ENCODE peak calls at places on chromosomes 4 and X, in four cellular contexts. A is HCT116, N is K562, S is HepG2. I is an unnamed sample.

GRCh38 chr4:142497606-142498005 is 348.5 kb downstream of the INPP4B start:
- DNase-seq in A (no peak), N (no peak), S (no peak), I (no peak)

GRCh38 chr4:1405636-1406415 is 416 bp downstream of the NKX1-1 start:
- DNase-seq in A (no peak), N (no peak), S (no peak), I (no peak)

GRCh38 chr4:64713256-64713840 is 304.1 kb upstream of the TECRL start:
- DNase-seq in A (no peak), N (peak; percentile 9), S (peak; percentile 38), I (no peak)

GRCh38 chrX:21856504-21856903 is 717 bp downstream of the YY2 start:
- DNase-seq in A (no peak), N (no peak), S (no peak), I (no peak)

GRCh38 chr4:183471960-183472708 is 27.7 kb downstream of the CDKN2AIP start:
- DNase-seq in A (peak; percentile 36), N (peak; percentile 80), S (peak; percentile 50), I (peak; percentile 39)

GRCh38 chr4:26583538-26583864 is 383 bp upstream of the TBC1D19 start:
- DNase-seq in A (no peak), N (no peak), S (no peak), I (no peak)

GRCh38 chrX:71637848-71638247 is 19.5 kb upstream of the CXCR3 start:
- DNase-seq in A (no peak), N (peak; percentile 22), S (no peak), I (no peak)

GRCh38 chrX:107978707-107979307 is 3.4 kb downstream of the TEX13B start:
- DNase-seq in A (peak; percentile 12), N (peak; percentile 9), S (peak; percentile 11), I (no peak)

GRCh38 chr4:109434007-109434792 is 585 bp downstream of the SEC24B start:
- DNase-seq in A (no peak), N (peak; percentile 59), S (peak; percentile 18), I (no peak)

GRCh38 chr4:153153339-153153851 is 50.8 kb upstream of the TRIM2 start:
- DNase-seq in A (no peak), N (no peak), S (no peak), I (no peak)

GRCh38 chrX:50877310-50877709 is 33.2 kb upstream of the BMP15 start:
- DNase-seq in A (no peak), N (no peak), S (no peak), I (no peak)

GRCh38 chrX:138775501-138775900 is 64.0 kb upstream of the FGF13 start:
- DNase-seq in A (no peak), N (peak; percentile 23), S (peak; percentile 0), I (no peak)
- TF ChIP-seq TCF7L2 in A (no peak), N (no peak), S (no peak), I (no peak)

GRCh38 chrX:44675364-44676024 is 132.8 kb upstream of the FUNDC1 start:
- DNase-seq in A (no peak), N (peak; percentile 30), S (no peak), I (no peak)
- TF ChIP-seq TCF7L2 in A (no peak), N (no peak), S (no peak), I (no peak)

GRCh38 chr4:57193164-57193810 is 83.1 kb upstream of the IGFBP7 start:
- DNase-seq in A (no peak), N (no peak), S (no peak), I (no peak)

GRCh38 chr4:57195622-57196021 is 85.4 kb upstream of the IGFBP7 start:
- DNase-seq in A (no peak), N (peak; percentile 12), S (no peak), I (no peak)

GRCh38 chr4:57193996-57194675 is 84.0 kb upstream of the IGFBP7 start:
- DNase-seq in A (no peak), N (no peak), S (no peak), I (no peak)

DNA sequence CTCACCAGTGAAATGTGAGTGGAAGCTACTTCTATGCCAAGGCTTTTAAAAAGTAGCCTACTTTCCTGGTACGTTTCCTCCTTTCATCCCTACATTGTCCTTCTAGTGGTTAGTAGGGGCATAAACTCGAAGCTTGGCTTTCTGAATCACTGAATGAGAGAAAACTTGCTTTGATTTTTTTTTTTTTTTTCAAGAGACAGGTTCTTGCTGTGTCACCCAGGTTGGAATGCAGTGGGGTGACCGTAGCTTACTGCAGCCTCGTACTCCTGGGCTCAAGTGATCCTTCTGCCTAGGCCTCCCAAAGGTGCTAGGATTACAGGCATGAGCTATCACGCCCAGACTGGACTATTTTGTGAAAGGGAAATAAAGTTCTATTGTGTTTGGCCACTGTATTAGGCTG is 89.1 kb upstream of the IGFBP7 start:
- DNase-seq in A (no peak), N (no peak), S (no peak), I (no peak)
- TF ChIP-seq TCF7L2 in A (no peak), N (no peak), S (no peak), I (no peak)

GRCh38 chr4:56741595-56741994 is 60.5 kb upstream of the HOPX start:
- DNase-seq in A (no peak), N (no peak), S (no peak), I (no peak)

GRCh38 chr4:56733352-56733751 is 52.3 kb upstream of the HOPX start:
- DNase-seq in A (no peak), N (no peak), S (no peak), I (no peak)

GRCh38 chr4:56739104-56739777 is 58.1 kb upstream of the HOPX start:
- DNase-seq in A (no peak), N (no peak), S (no peak), I (no peak)

GRCh38 chr4:56742080-56742871 is 61.2 kb upstream of the HOPX start:
- DNase-seq in A (no peak), N (no peak), S (no peak), I (no peak)

GRCh38 chr4:56737666-56738065 is 56.6 kb upstream of the HOPX start:
- DNase-seq in A (no peak), N (no peak), S (no peak), I (no peak)
- TF ChIP-seq TCF7L2 in A (no peak), N (no peak), S (no peak), I (no peak)

GRCh38 chr4:103673983-103674382 is 45.8 kb downstream of the TACR3 start:
- DNase-seq in A (no peak), N (no peak), S (no peak), I (no peak)
- TF ChIP-seq TCF7L2 in A (no peak), N (no peak), S (no peak), I (no peak)

DNA sequence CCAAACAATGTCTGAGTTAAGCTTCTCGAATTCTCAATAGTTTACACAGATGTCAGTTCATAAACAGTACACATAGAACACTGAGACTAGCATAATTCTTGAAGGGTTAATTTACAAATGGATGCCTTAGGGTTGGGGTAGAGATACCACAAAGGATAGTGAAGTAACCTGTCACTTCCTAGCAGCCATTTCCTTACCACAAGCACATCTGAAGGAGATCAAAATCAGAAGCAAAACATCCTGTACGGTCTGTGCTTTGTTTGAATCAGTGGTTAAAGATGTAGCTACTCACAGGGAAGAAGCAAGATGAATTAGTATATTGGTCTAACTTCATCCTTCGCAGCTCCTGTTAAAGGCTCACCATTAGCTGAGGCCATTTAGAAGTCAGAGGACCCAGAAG is 2393.8 kb downstream of the ARAP2 start:
- DNase-seq in A (no peak), N (no peak), S (no peak), I (no peak)
- TF ChIP-seq TCF7L2 in A (no peak), N (no peak), S (no peak), I (no peak)

DNA sequence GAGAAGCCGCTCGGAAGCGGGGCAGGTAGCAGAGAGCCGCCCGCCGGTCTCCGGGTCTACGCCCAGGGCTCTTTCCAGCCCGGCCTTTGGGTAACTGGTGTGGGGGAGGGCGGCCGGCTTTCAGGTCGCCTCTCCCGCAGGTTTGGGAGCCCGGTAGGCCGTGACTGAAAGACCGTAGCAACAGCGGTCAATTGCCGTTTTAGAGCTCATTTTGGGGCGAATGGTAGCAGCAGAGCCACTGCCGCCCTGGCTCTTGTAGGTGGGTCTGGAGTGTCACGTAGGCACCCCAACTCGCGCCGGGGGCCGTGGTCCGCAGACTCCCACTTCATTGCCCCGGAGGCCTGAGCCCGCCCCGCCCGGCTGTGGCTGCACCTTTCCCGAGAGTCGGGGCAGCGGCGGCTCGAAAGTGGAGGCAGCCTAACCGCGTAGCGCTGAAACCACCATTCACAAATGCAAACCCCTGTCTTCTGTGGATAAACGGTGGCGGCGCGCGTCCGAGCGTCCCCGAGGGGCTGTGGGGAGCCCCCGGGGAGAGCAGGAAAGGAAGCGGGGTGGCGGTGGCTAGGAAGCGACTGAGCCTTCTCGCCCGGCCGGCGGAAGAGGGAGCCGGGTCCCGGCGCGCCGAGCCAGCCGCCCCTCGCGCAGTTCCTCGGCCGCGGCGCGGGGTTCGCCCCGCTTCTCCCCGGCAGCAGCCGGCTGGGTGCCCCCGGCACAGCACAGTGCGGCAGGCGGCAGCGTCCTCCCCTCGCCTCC is 2185.1 kb upstream of the TENM3 start:
- DNase-seq in A (no peak), N (no peak), S (no peak), I (no peak)
- TF ChIP-seq TCF7L2 in A (no peak), N (no peak), S (no peak), I (no peak)

DNA sequence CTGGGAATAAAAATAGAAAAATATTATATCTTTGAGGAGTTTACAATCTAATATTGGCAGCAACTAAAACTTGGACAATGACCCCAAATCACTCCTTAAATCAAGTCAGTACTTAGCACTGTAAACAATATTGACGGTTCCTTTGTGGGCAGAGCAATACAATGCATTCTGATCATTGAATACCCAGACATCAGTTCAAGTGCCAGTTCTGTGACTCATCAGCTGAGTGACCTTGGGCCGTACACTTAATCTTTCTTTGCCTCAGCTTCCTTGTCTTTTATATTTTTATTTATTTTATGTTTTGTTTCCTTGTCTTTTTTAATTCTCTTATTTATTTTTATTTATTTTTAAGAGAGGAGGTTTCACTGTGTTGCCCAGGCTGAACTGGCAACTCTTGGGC is 112.2 kb upstream of the ANXA3 start:
- DNase-seq in A (no peak), N (no peak), S (no peak), I (no peak)
- TF ChIP-seq TCF7L2 in A (no peak), N (no peak), S (no peak), I (no peak)